ENCODE peak calls at places on chromosomes 16 and 17, in four cellular contexts. I is tibial artery, S is A549, G is psoas muscle. Z is an unnamed sample.

GRCh38 chr16:54051821-54052220 is 234.8 kb downstream of the IRX3 start:
- DNase-seq in I (no peak), S (no peak), G (no peak), Z (no peak)

GRCh38 chr17:51496378-51496777 is 236.0 kb downstream of the UTP18 start:
- DNase-seq in I (no peak), S (no peak), G (no peak), Z (no peak)

GRCh38 chr16:28090646-28091377 is 27.3 kb upstream of the GSG1L start:
- DNase-seq in I (no peak), S (no peak), G (no peak), Z (no peak)

GRCh38 chr17:15651001-15651582 is 31.6 kb upstream of the FBXW10B start:
- DNase-seq in I (no peak), S (no peak), G (no peak), Z (no peak)

GRCh38 chr16:30378236-30379164 is 3.9 kb downstream of the SEPTIN1 start:
- DNase-seq in I (peak), S (peak), G (peak), Z (peak)

GRCh38 chr17:81902023-81902652 is at the start of gene NPB:
- DNase-seq in I (no peak), S (no peak), G (no peak), Z (no peak)

GRCh38 chr17:4806420-4806769 is 557 bp upstream of the PLD2 start:
- DNase-seq in I (no peak), S (no peak), G (no peak), Z (no peak)

GRCh38 chr17:75388476-75389030 is 16.9 kb downstream of the GRB2 start:
- DNase-seq in I (no peak), S (no peak), G (no peak), Z (no peak)

GRCh38 chr17:67328026-67328425 is 38.4 kb downstream of the PSMD12 start:
- DNase-seq in I (no peak), S (no peak), G (no peak), Z (no peak)

GRCh38 chr16:1066584-1067172 is 5.9 kb upstream of the SSTR5 start:
- DNase-seq in I (no peak), S (no peak), G (no peak), Z (no peak)

GRCh38 chr16:87062569-87063442 is 254.4 kb downstream of the C16orf95 start:
- DNase-seq in I (peak), S (peak), G (no peak), Z (no peak)

GRCh38 chr17:55286681-55287589 is 22.2 kb downstream of the HLF start:
- DNase-seq in I (no peak), S (peak), G (no peak), Z (no peak)

GRCh38 chr17:57783338-57783742 is 38.2 kb upstream of the CCDC182 start:
- DNase-seq in I (peak), S (peak), G (peak), Z (peak)

GRCh38 chr17:44930667-44931066 is 15.4 kb upstream of the GFAP start:
- DNase-seq in I (no peak), S (no peak), G (no peak), Z (no peak)

GRCh38 chr16:76947694-76948093 is 243.3 kb upstream of the MON1B start:
- DNase-seq in I (no peak), S (no peak), G (no peak), Z (no peak)

GRCh38 chr16:1787322-1788094 is 4.7 kb downstream of the NUBP2 start:
- DNase-seq in I (no peak), S (no peak), G (no peak), Z (peak)

GRCh38 chr16:29893553-29893952 is 5.8 kb downstream of the SEZ6L2 start:
- DNase-seq in I (no peak), S (no peak), G (no peak), Z (no peak)

GRCh38 chr16:46638947-46639925 is 18.1 kb upstream of the SHCBP1 start:
- DNase-seq in I (no peak), S (no peak), G (no peak), Z (no peak)

GRCh38 chr16:30953511-30954124 is 3.9 kb upstream of the SETD1A start:
- DNase-seq in I (no peak), S (peak), G (peak), Z (no peak)

GRCh38 chr16:14215941-14216340 is 144.8 kb downstream of the MRTFB start:
- DNase-seq in I (no peak), S (no peak), G (no peak), Z (no peak)

GRCh38 chr16:1343428-1344242 is 8.0 kb downstream of the TSR3 start:
- DNase-seq in I (no peak), S (no peak), G (no peak), Z (no peak)

GRCh38 chr16:30358990-30359870 is 4.1 kb upstream of the CD2BP2 start:
- DNase-seq in I (no peak), S (no peak), G (no peak), Z (no peak)

GRCh38 chr17:32494621-32495346 is 8.0 kb downstream of the CDK5R1 start:
- DNase-seq in I (no peak), S (no peak), G (no peak), Z (no peak)

GRCh38 chr17:59441459-59442096 is 110.1 kb downstream of the YPEL2 start:
- DNase-seq in I (no peak), S (no peak), G (no peak), Z (no peak)

GRCh38 chr16:27303256-27304100 is 10.3 kb upstream of the IL4R start:
- DNase-seq in I (no peak), S (no peak), G (no peak), Z (no peak)

GRCh38 chr16:3655030-3655790 is 719 bp downstream of the DNASE1 start:
- DNase-seq in I (peak), S (no peak), G (peak), Z (no peak)

GRCh38 chr17:27247071-27247957 is 46.6 kb upstream of the WSB1 start:
- DNase-seq in I (peak), S (peak), G (peak), Z (no peak)

GRCh38 chr17:27244019-27244418 is 49.9 kb upstream of the WSB1 start:
- DNase-seq in I (no peak), S (no peak), G (no peak), Z (peak)

GRCh38 chr17:27244481-27245223 is 49.3 kb upstream of the WSB1 start:
- DNase-seq in I (peak), S (no peak), G (peak), Z (peak)

GRCh38 chr17:27246537-27246936 is 47.4 kb upstream of the WSB1 start:
- DNase-seq in I (no peak), S (no peak), G (no peak), Z (no peak)

DNA sequence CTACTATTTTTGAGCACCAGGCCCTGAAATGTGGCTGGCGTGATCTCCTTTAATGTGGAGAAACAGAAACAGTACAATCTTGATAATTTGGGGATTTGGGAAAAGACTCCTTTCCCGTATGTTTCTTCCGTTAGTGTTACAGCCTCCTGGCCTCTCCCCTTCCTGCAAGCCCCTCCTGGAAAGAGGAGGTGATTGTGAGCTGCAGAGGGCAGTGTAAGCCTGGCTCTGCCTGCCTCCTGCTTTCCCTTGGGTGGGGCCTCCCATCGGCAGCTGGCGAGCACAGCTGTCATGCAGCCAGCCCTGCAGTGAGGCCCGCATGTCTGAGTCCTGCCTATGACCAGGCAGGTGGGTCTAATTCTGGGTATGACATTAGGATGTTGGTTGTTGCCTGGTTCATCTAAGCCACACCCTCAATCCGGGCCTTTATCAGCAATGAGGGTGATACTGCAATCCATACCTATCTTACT is 48.7 kb upstream of the WSB1 start:
- DNase-seq in I (peak), S (peak), G (peak), Z (peak)
- TF ChIP-seq CTCF in I (peak), S (peak), G (peak), Z (peak)

GRCh38 chr17:3603870-3604259 is 5.3 kb downstream of the TRPV1 start:
- DNase-seq in I (no peak), S (no peak), G (no peak), Z (no peak)

GRCh38 chr17:3598078-3598477 is 11.1 kb downstream of the TRPV1 start:
- DNase-seq in I (no peak), S (no peak), G (peak), Z (no peak)

GRCh38 chr17:3603119-3603869 is 5.9 kb downstream of the TRPV1 start:
- DNase-seq in I (no peak), S (no peak), G (no peak), Z (no peak)

GRCh38 chr17:3600529-3601205 is 8.5 kb downstream of the TRPV1 start:
- DNase-seq in I (no peak), S (no peak), G (peak), Z (no peak)

GRCh38 chr17:3602499-3602898 is 6.7 kb downstream of the TRPV1 start:
- DNase-seq in I (no peak), S (peak), G (no peak), Z (no peak)
- TF ChIP-seq CTCF in I (peak), S (peak), G (peak), Z (peak)

DNA sequence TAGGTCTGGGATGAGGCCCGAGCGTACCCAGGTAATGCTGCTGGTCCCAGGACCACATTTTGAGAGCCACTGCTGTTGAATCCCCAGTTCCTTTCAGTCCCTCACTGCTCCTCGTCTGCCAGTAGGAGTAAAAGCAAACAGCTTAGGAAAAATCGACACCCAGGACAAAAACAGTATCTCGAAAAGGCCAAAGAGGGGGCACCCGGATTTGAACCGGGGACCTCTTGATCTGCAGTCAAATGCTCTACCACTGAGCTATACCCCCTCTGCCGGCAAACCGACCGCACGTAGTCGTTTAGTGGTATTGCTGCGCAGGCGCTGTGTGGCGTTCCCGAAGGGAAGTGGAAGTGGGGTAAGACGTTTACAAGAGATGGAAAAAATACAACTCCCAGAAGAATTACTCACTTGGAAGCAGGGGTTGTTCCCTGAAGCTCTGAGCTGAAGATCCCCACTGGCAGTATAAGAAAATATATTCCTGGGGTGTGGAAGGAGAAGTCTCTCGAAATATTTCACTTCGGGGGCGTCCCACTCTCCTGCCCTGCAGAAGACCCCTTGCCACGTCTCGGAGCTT is 2.2 kb upstream of the PLXDC1 start:
- DNase-seq in I (peak), S (peak), G (peak), Z (peak)
- TF ChIP-seq CTCF in I (peak), S (no peak), G (peak), Z (no peak)

GRCh38 chr17:29615048-29615385 is 7.7 kb downstream of the CORO6 start:
- DNase-seq in I (no peak), S (no peak), G (peak), Z (no peak)
- TF ChIP-seq CTCF in I (no peak), S (no peak), G (no peak), Z (no peak)